ENCODE peak calls at places on chromosomes 3 and 15, in eight cellular contexts. A is endothelial cell of umbilical vein, V is HCT116, C is gastrocnemius medialis, J is uterus, U is right lobe of liver, Y is adrenal gland, O is tibial nerve. S is an unnamed sample.

GRCh38 chr15:91067026-91067425 is 33.0 kb upstream of the SV2B start:
- DNase-seq in A (no peak), V (no peak), C (no peak), J (no peak), U (no peak), Y (no peak), O (no peak), S (no peak)

GRCh38 chr3:8443829-8444791 is 57.5 kb upstream of the LMCD1 start:
- DNase-seq in A (peak; percentile 99), V (peak; percentile 63), C (peak; percentile 67), J (peak; percentile 81), U (peak; percentile 90), Y (peak; percentile 90), O (peak; percentile 56), S (peak; percentile 72)

GRCh38 chr3:102177075-102177755 is 257.6 kb upstream of the ZPLD1 start:
- DNase-seq in A (no peak), V (no peak), C (no peak), J (no peak), U (no peak), Y (no peak), O (no peak), S (no peak)

GRCh38 chr3:70982274-70982673 is 601.3 kb downstream of the FOXP1 start:
- DNase-seq in A (no peak), V (no peak), C (no peak), J (no peak), U (no peak), Y (no peak), O (no peak), S (no peak)

GRCh38 chr3:26652157-26652556 is 29.6 kb downstream of the LRRC3B start:
- DNase-seq in A (no peak), V (no peak), C (peak; percentile 77), J (no peak), U (no peak), Y (no peak), O (no peak), S (peak; percentile 16)

GRCh38 chr15:70339551-70340517 is 242.1 kb upstream of the TLE3 start:
- DNase-seq in A (peak; percentile 27), V (no peak), C (no peak), J (no peak), U (no peak), Y (peak; percentile 45), O (no peak), S (no peak)

GRCh38 chr3:156180077-156180476 is 59.7 kb downstream of the KCNAB1 start:
- DNase-seq in A (peak; percentile 35), V (no peak), C (no peak), J (no peak), U (no peak), Y (no peak), O (no peak), S (no peak)

GRCh38 chr3:105233056-105233455 is 133.7 kb upstream of the ALCAM start:
- DNase-seq in A (no peak), V (no peak), C (no peak), J (no peak), U (no peak), Y (no peak), O (no peak), S (no peak)

GRCh38 chr3:190840146-190840545 is 22.3 kb downstream of the GMNC start:
- DNase-seq in A (peak; percentile 4), V (no peak), C (no peak), J (no peak), U (no peak), Y (no peak), O (no peak), S (no peak)

DNA sequence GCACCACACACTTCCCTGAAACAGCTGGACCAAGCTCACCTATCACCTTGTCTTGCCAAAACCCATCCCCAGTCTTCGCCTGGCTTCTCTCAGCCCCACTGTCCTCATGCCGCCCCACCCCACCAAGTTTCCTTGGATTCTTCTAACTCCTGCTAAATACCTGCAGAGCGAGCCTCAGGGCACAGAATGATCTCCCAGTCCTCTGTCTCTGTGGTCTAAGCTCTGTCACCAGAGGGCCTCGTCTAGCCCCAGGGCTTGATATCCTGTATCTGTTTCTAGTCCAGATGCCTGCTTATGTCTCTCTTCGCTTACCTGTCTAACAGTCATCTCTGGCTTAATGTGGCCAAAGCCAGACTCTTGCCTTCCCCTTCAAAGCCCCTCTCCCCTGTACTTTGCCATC is 9.7 kb downstream of the CCDC12 start:
- DNase-seq in A (no peak), V (no peak), C (no peak), J (no peak), U (no peak), Y (no peak), O (no peak), S (no peak)
- H3K4me1 ChIP-seq in A (peaks cover 17% of the 10 kb centered on the region), V (no peaks in the 10 kb centered on the region), C (peaks cover 79% of the 10 kb centered on the region), J (peaks cover 6% of the 10 kb centered on the region), U (peaks cover 2% of the 10 kb centered on the region), Y (peaks cover 47% of the 10 kb centered on the region), O (peaks cover 19% of the 10 kb centered on the region), S (peaks cover 27% of the 10 kb centered on the region)

GRCh38 chr3:111072016-111072891 is 638 bp downstream of the NECTIN3 start:
- DNase-seq in A (peak; percentile 37), V (no peak), C (peak; percentile 15), J (peak; percentile 18), U (peak; percentile 47), Y (peak; percentile 47), O (peak; percentile 11), S (peak; percentile 53)

GRCh38 chr3:111073186-111073585 is 1.6 kb downstream of the NECTIN3 start:
- DNase-seq in A (peak; percentile 32), V (no peak), C (no peak), J (no peak), U (no peak), Y (no peak), O (no peak), S (no peak)

GRCh38 chr3:111070772-111071256 is 802 bp upstream of the NECTIN3 start:
- DNase-seq in A (no peak), V (no peak), C (no peak), J (no peak), U (peak; percentile 35), Y (no peak), O (no peak), S (no peak)

GRCh38 chr3:111069974-111070751 is 1.5 kb upstream of the NECTIN3 start:
- DNase-seq in A (no peak), V (no peak), C (peak; percentile 12), J (peak; percentile 23), U (no peak), Y (peak; percentile 50), O (peak; percentile 5), S (peak; percentile 62)

DNA sequence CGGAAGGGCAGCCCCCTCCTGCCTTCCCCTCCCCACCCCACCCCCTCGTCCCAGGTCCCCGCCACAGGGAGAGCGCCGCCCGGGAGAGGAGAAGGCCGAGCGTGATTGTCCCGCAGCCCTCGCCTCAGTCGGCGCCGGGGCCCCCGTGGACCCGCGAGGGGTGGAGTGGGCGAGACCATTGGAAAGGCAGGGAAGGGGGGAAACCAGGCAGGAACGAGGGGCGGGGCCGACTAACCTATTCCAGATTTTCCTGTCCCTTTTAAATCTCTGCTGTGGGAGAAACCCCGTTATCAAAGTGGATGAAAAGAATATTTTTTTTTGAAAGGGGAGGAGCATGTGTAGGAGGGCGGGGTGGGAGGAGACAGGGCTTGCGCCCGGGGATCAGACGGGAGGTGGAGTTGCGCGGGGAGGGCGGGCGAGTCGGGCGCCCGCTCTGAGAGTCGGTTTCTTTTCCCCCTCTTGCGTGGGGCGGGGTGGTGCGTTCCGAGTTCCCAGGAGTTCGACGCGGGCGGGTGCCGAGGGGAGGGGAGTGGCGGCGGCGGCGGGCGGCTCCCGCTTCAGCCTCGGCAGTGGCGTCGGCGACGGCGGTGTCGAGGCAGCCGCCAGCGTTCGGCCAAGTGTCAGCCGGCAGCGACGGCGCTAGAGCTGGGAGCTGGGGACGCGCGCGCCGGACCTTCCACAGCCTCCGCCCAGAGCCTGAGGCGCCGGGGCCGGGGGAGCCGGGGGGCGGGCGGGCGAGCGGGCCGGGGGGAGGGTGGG is at the start of gene NECTIN3:
- DNase-seq in A (peak; percentile 98), V (peak; percentile 96), C (peak; percentile 87), J (peak; percentile 95), U (peak; percentile 96), Y (peak; percentile 95), O (peak; percentile 90), S (peak; percentile 93)
- TF ChIP-seq POLR2A in A (peak; percentile 54), V (peak; percentile 23), C (peak; percentile 43), J (no peak), U (peak; percentile 60), Y (peak; percentile 71), O (peak; percentile 28), S (peak; percentile 48)

DNA sequence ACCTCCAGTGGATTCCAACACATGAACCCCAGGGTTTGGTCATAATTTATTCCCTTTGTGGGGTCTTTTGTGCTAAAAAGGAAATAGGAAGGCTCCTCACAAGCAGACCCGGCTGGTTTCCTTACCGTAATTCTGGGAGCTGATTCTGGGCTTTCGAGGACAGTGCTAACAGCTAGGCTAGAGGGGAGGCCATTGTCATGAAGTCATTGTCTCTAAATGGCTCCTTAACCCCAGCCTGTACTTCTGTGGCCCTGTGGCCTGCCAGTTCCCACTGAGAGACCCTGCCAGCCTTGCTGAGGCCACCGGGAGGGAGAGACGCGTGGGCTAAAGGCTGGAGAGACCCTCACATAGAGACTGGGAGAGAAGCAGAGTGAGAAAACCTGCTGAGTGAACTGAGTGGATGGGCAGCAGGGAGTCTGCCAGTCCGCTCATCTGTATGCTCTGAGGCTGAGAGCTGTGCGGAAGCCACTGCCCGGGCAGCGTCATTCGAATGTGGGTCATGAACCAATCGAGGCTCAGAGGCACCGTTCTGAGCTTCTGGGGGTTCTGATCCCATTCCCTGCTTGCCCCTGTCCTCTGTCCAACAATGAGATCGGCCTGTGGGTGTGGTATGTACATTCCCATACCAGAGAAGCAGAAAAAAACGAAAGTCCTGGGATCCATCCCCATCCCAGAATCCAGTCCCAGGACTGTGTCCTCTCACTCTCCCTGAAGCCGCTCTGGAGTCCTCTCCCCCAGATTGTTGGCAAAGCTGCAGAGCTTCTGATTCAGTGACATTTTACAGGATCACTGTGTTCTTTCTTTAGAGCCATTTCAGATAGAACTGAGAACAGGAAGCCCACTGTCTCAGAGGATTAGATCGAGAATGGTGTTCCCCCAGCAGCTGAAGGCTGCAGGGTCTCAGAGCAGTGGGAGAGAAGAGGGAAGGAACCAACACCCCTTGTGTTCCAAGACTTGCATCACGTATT is 21.3 kb upstream of the DGKG start:
- DNase-seq in A (no peak), V (no peak), C (no peak), J (no peak), U (no peak), Y (no peak), O (no peak), S (no peak)
- H3K4me3 ChIP-seq in A (no peak overlapping the region), V (no peak overlapping the region), C (peak overlapping the region; percentile 1), J (no peak overlapping the region), U (no peak overlapping the region), Y (no peak overlapping the region), O (peak overlapping the region; percentile 28), S (no peak overlapping the region)

DNA sequence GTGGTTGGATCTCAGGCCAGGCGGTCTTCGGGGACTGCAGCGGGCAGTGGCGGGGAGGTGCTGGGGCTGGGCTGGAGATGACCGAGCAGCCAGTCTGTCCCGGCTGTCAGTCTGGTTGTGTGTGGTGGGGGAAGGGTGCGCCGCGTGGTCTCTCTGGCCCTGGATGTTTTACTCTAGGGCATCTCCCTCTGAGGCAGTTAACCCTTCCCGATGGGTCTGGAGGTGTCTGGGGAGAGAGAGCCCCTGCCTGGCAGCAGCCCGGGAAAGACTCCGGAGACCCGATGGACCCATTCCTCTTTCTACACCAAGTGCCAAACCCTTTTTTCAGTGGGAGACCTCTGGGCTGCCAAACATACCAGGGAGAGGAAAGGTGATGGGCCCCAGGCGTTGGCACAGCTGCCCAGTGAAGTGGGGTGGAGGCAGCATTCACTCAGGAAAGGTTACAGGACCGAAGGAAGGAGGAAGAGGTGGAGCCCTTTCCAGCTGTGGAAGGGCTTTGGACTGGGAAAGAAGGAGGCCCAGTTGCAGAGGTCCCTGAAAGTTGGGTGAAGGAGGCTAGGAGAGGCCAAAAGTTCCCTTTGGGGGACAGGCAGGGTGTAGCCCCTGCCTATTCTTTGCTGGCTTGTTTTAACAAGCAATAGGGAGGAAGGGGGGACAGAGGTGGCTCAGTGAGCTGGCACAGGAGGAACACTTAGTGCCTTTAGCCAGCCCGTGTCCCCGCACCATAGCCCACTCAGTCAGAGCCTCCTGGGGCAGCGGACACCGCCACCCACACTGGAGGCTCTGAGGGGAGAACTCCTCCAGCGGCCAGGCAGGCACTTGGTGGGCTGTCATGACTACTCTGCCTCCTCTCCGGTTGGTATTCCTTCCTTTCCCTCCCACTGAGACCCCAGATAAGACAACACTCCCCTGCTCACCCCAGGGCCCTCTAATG is 2.7 kb upstream of the BAHD1 start:
- DNase-seq in A (no peak), V (no peak), C (no peak), J (no peak), U (no peak), Y (no peak), O (no peak), S (peak; percentile 57)
- H3K4me1 ChIP-seq in A (peaks cover 6% of the 10 kb centered on the region), V (peaks cover 10% of the 10 kb centered on the region), C (peaks cover 14% of the 10 kb centered on the region), J (no peaks in the 10 kb centered on the region), U (no peaks in the 10 kb centered on the region), Y (peaks cover 43% of the 10 kb centered on the region), O (peaks cover 17% of the 10 kb centered on the region), S (peaks cover 15% of the 10 kb centered on the region)

S was measured in ovary.